ENCODE peak calls at places on chromosomes 6 and 20, in four cellular contexts. X, J, B and R are unnamed samples.
A peak's percentile ranks its signal among the peaks of the same experiment; 100 is the strongest.

GRCh38 chr6:40325041-40325440 is 262.1 kb downstream of the LRFN2 start:
- DNase-seq in X (no peak), J (no peak), B (peak; percentile 43), R (peak; percentile 15)

GRCh38 chr20:50027611-50028105 is 44.9 kb downstream of the SNAI1 start:
- DNase-seq in X (no peak), J (no peak), B (no peak), R (peak; percentile 91)

GRCh38 chr6:139570166-139570565 is 195.7 kb upstream of the CITED2 start:
- DNase-seq in X (no peak), J (no peak), B (no peak), R (no peak)

GRCh38 chr6:2355155-2355554 is 109.8 kb upstream of the GMDS start:
- DNase-seq in X (no peak), J (no peak), B (no peak), R (no peak)

GRCh38 chr6:2103644-2104523 is 141.5 kb downstream of the GMDS start:
- DNase-seq in X (no peak), J (no peak), B (no peak), R (no peak)

GRCh38 chr20:57650266-57650665 is 30.0 kb upstream of the ZBP1 start:
- DNase-seq in X (no peak), J (no peak), B (no peak), R (no peak)

GRCh38 chr6:157791461-157791860 is 31.6 kb upstream of the SNX9 start:
- DNase-seq in X (no peak), J (no peak), B (peak; percentile 49), R (no peak)

GRCh38 chr6:82571431-82571830 is 207.8 kb downstream of the TPBG start:
- DNase-seq in X (no peak), J (no peak), B (no peak), R (no peak)

GRCh38 chr6:41909727-41910126 is 11.2 kb downstream of the MED20 start:
- DNase-seq in X (no peak), J (no peak), B (no peak), R (no peak)

GRCh38 chr6:158717341-158718328 is 67.8 kb downstream of the SYTL3 start:
- DNase-seq in X (no peak), J (no peak), B (no peak), R (no peak)

GRCh38 chr6:43687437-43688347 is at the start of gene MRPS18A:
- DNase-seq in X (peak; percentile 70), J (peak; percentile 88), B (peak; percentile 88), R (peak; percentile 83)

GRCh38 chr20:21767739-21768223 is 62.3 kb downstream of the PAX1 start:
- DNase-seq in X (no peak), J (no peak), B (no peak), R (peak; percentile 55)

GRCh38 chr6:157822221-157823000 is 635 bp upstream of the SNX9 start:
- DNase-seq in X (peak; percentile 28), J (no peak), B (no peak), R (peak; percentile 18)

GRCh38 chr6:145087034-145087433 is 648.3 kb downstream of the EPM2A start:
- DNase-seq in X (no peak), J (no peak), B (no peak), R (no peak)